ENCODE peak calls at places on chromosomes 4 and X, in four cellular contexts. One of them, this sample, is unnamed.

GRCh38 chr4:81314196-81314896 is 99.3 kb upstream of the PRKG2 start:
- DNase-seq in IMR-90: peak
- DNase-seq in mesenchymal stem cell: peak
- DNase-seq in neuronal stem cell: no peak
- DNase-seq in this sample: no peak

GRCh38 chr4:10015140-10015753 is 6.0 kb downstream of the SLC2A9 start:
- DNase-seq in IMR-90: peak
- DNase-seq in mesenchymal stem cell: no peak
- DNase-seq in neuronal stem cell: peak
- DNase-seq in this sample: peak

GRCh38 chr4:75673959-75674328 is 733 bp upstream of the G3BP2 start:
- DNase-seq in IMR-90: no peak
- DNase-seq in mesenchymal stem cell: no peak
- DNase-seq in neuronal stem cell: no peak
- DNase-seq in this sample: no peak

GRCh38 chr4:1683371-1683902 is 676 bp downstream of the FAM53A start:
- DNase-seq in IMR-90: peak
- DNase-seq in mesenchymal stem cell: peak
- DNase-seq in neuronal stem cell: peak
- DNase-seq in this sample: peak

GRCh38 chrX:4708970-4709760 is 995.7 kb upstream of the PRKX start:
- DNase-seq in IMR-90: no peak
- DNase-seq in mesenchymal stem cell: no peak
- DNase-seq in neuronal stem cell: no peak
- DNase-seq in this sample: no peak

GRCh38 chrX:103918050-103918449 is 44.4 kb upstream of the TMSB15B start:
- DNase-seq in IMR-90: peak
- DNase-seq in mesenchymal stem cell: peak
- DNase-seq in neuronal stem cell: peak
- DNase-seq in this sample: peak

GRCh38 chrX:114581528-114582263 is 2.2 kb upstream of the HTR2C start:
- DNase-seq in IMR-90: no peak
- DNase-seq in mesenchymal stem cell: peak
- DNase-seq in neuronal stem cell: peak
- DNase-seq in this sample: peak

GRCh38 chr4:189304755-189305154 is 635.9 kb upstream of the FRG1 start:
- DNase-seq in IMR-90: peak
- DNase-seq in mesenchymal stem cell: peak
- DNase-seq in neuronal stem cell: no peak
- DNase-seq in this sample: no peak

GRCh38 chr4:60590116-60590515 is 610.0 kb upstream of the ADGRL3 start:
- DNase-seq in IMR-90: no peak
- DNase-seq in mesenchymal stem cell: no peak
- DNase-seq in neuronal stem cell: no peak
- DNase-seq in this sample: no peak

GRCh38 chrX:23773601-23774175 is 9.3 kb upstream of the SAT1 start:
- DNase-seq in IMR-90: no peak
- DNase-seq in mesenchymal stem cell: peak
- DNase-seq in neuronal stem cell: no peak
- DNase-seq in this sample: no peak

GRCh38 chrX:50098749-50099148 is 102.1 kb downstream of the AKAP4 start:
- DNase-seq in IMR-90: no peak
- DNase-seq in mesenchymal stem cell: no peak
- DNase-seq in neuronal stem cell: no peak
- DNase-seq in this sample: no peak

GRCh38 chrX:103356023-103356798 is at the start of gene TCEAL9:
- DNase-seq in IMR-90: peak
- DNase-seq in mesenchymal stem cell: peak
- DNase-seq in neuronal stem cell: no peak
- DNase-seq in this sample: peak

GRCh38 chr4:104826171-104826570 is 320.5 kb upstream of the TET2 start:
- DNase-seq in IMR-90: no peak
- DNase-seq in mesenchymal stem cell: no peak
- DNase-seq in neuronal stem cell: no peak
- DNase-seq in this sample: no peak

GRCh38 chr4:40924793-40925117 is 175.0 kb downstream of the NSUN7 start:
- DNase-seq in IMR-90: no peak
- DNase-seq in mesenchymal stem cell: no peak
- DNase-seq in neuronal stem cell: no peak
- DNase-seq in this sample: no peak

GRCh38 chr4:173013232-173013932 is 155.2 kb upstream of the GALNT7 start:
- DNase-seq in IMR-90: peak
- DNase-seq in mesenchymal stem cell: peak
- DNase-seq in neuronal stem cell: peak
- DNase-seq in this sample: peak

GRCh38 chrX:22975786-22976185 is 24.0 kb upstream of the DDX53 start:
- DNase-seq in IMR-90: no peak
- DNase-seq in mesenchymal stem cell: no peak
- DNase-seq in neuronal stem cell: no peak
- DNase-seq in this sample: no peak

GRCh38 chr4:184250795-184251679 is 33.4 kb upstream of the ENPP6 start:
- DNase-seq in IMR-90: peak
- DNase-seq in mesenchymal stem cell: peak
- DNase-seq in neuronal stem cell: peak
- DNase-seq in this sample: no peak

GRCh38 chrX:72051589-72051988 is 80.1 kb downstream of the RTL5 start:
- DNase-seq in IMR-90: no peak
- DNase-seq in mesenchymal stem cell: no peak
- DNase-seq in neuronal stem cell: no peak
- DNase-seq in this sample: no peak

GRCh38 chrX:31705816-31706215 is 634.0 kb upstream of the FTHL17 start:
- DNase-seq in IMR-90: no peak
- DNase-seq in mesenchymal stem cell: no peak
- DNase-seq in neuronal stem cell: no peak
- DNase-seq in this sample: no peak

GRCh38 chr4:56049428-56050212 is 100.9 kb downstream of the CEP135 start:
- DNase-seq in IMR-90: no peak
- DNase-seq in mesenchymal stem cell: peak
- DNase-seq in neuronal stem cell: peak
- DNase-seq in this sample: peak

GRCh38 chrX:153871451-153871850 is 14.5 kb downstream of the L1CAM start:
- DNase-seq in IMR-90: no peak
- DNase-seq in mesenchymal stem cell: no peak
- DNase-seq in neuronal stem cell: no peak
- DNase-seq in this sample: no peak

GRCh38 chr4:67871867-67872266 is 11.9 kb downstream of the TMPRSS11D start:
- DNase-seq in IMR-90: peak
- DNase-seq in mesenchymal stem cell: peak
- DNase-seq in neuronal stem cell: no peak
- DNase-seq in this sample: no peak

GRCh38 chr4:184506527-184507121 is 32.3 kb upstream of the IRF2 start:
- DNase-seq in IMR-90: no peak
- DNase-seq in mesenchymal stem cell: peak
- DNase-seq in neuronal stem cell: no peak
- DNase-seq in this sample: peak

GRCh38 chrX:131588995-131589394 is 45.1 kb downstream of the OR13H1 start:
- DNase-seq in IMR-90: no peak
- DNase-seq in mesenchymal stem cell: peak
- DNase-seq in neuronal stem cell: no peak
- DNase-seq in this sample: no peak

GRCh38 chr4:83356899-83357661 is 22.4 kb upstream of the HPSE start:
- DNase-seq in IMR-90: peak
- DNase-seq in mesenchymal stem cell: peak
- DNase-seq in neuronal stem cell: no peak
- DNase-seq in this sample: no peak

GRCh38 chr4:5710065-5710961 is 688 bp upstream of the EVC start:
- DNase-seq in IMR-90: peak
- DNase-seq in mesenchymal stem cell: peak
- DNase-seq in neuronal stem cell: peak
- DNase-seq in this sample: no peak

GRCh38 chr4:5710962-5711478 is at the start of gene EVC:
- DNase-seq in IMR-90: peak
- DNase-seq in mesenchymal stem cell: peak
- DNase-seq in neuronal stem cell: peak
- DNase-seq in this sample: peak

GRCh38 chr4:5708171-5708828 is at the start of gene EVC2:
- DNase-seq in IMR-90: peak
- DNase-seq in mesenchymal stem cell: peak
- DNase-seq in neuronal stem cell: peak
- DNase-seq in this sample: peak

GRCh38 chr4:5707366-5708133 is 809 bp downstream of the EVC2 start:
- DNase-seq in IMR-90: no peak
- DNase-seq in mesenchymal stem cell: peak
- DNase-seq in neuronal stem cell: no peak
- DNase-seq in this sample: no peak

DNA sequence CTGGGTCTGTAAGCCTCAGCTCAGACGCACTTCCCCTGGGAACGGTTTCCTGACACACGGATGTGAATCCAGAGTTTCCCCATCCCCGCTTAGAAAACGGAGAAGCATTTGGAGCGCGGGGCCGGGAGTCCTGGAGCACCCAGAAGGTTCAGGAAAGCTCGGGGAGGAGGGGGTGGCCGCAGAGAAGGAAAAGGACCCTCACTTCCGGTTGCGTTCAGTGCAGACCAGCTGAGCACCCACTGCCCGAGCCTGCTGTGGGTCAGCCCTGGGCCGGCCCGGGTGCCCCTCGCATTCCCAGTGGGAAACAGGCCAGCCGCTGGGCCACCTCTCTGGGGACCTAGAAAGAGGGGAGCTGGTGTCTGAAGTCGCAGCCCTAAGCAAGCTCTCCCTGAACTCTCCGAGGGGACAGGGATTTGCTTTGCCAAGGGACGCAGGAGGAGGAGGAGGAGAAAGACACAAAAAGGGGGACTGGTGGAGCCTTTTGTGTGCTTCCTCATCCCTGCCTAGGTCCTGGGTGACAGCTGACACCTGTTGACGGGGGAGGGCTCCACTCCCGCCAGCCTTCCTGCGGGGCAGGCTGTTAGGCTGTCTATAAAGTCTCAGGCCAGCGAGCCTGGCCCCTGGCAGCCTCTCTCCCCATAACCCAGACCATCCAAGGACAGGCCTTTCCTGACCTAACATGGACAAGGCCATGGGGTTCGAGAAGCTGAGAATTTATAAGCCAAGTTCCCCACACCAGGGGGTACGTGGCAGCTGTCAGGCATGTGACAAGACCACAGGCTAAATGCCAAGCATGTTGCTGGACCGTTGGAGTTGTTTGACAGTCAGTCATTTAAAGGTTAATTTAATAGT is 696 bp upstream of the EVC2 start:
- DNase-seq in IMR-90: no peak
- DNase-seq in mesenchymal stem cell: no peak
- DNase-seq in neuronal stem cell: peak
- DNase-seq in this sample: peak
- H4K91ac ChIP-seq in IMR-90: peak
- H4K91ac ChIP-seq in mesenchymal stem cell: peak
- H4K91ac ChIP-seq in neuronal stem cell: no peak
- H4K91ac ChIP-seq in this sample: no peak

DNA sequence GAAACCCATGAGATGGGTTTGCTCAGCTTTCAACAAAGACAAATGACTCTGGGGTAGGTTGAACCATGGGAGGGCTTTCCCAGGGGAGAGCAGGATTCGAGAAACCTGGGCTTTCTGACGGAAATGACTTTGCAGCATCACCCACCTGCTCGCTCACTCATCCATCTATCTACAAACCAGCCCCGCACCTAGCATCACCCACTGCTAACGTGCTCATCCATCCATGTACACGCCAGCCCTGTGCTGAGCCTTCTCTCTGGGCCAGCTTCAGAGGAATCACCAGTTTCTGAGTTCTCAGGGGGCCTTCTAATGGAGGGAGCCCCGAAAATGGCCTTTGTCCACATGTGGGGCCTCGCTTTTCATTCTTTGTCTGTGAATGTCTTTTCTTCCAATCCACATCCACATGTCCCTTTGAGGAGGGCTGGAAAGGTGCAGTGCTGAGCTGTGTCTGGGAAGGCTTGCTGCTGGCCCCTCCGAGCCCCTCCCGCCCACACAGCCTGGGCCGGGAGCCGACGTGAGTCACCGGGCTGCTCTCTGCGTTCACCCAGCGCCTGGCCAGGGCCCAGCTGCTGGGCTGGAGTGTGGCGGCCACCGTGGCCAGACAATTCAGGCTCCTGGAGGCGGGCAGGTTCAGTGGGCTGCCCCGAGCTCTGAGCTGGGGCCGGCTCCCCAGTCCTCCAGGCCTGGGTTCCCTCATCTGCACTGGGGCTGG is 14.7 kb downstream of the SORCS2 start:
- DNase-seq in IMR-90: peak
- DNase-seq in mesenchymal stem cell: peak
- DNase-seq in neuronal stem cell: peak
- DNase-seq in this sample: peak
- H2AK5ac ChIP-seq in IMR-90: peak
- H2AK5ac ChIP-seq in mesenchymal stem cell: peak
- H2AK5ac ChIP-seq in neuronal stem cell: peak
- H2AK5ac ChIP-seq in this sample: no peak

GRCh38 chrX:79708581-79708980 is 306.0 kb upstream of the TBX22 start:
- DNase-seq in IMR-90: no peak
- DNase-seq in mesenchymal stem cell: no peak
- DNase-seq in neuronal stem cell: no peak
- DNase-seq in this sample: no peak
- H3K18ac ChIP-seq in IMR-90: no peak
- H3K18ac ChIP-seq in mesenchymal stem cell: no peak
- H3K18ac ChIP-seq in neuronal stem cell: no peak
- H3K18ac ChIP-seq in this sample: no peak

GRCh38 chr4:139639654-139640053 is 26.0 kb upstream of the MGST2 start:
- DNase-seq in IMR-90: no peak
- DNase-seq in mesenchymal stem cell: no peak
- DNase-seq in neuronal stem cell: no peak
- DNase-seq in this sample: no peak
- H4K91ac ChIP-seq in IMR-90: no peak
- H4K91ac ChIP-seq in mesenchymal stem cell: no peak
- H4K91ac ChIP-seq in neuronal stem cell: no peak
- H4K91ac ChIP-seq in this sample: no peak

GRCh38 chr4:26031704-26032103 is 117.7 kb downstream of the SMIM20 start:
- DNase-seq in IMR-90: no peak
- DNase-seq in mesenchymal stem cell: no peak
- DNase-seq in neuronal stem cell: no peak
- DNase-seq in this sample: no peak
- H2AK5ac ChIP-seq in IMR-90: peak
- H2AK5ac ChIP-seq in mesenchymal stem cell: no peak
- H2AK5ac ChIP-seq in neuronal stem cell: no peak
- H2AK5ac ChIP-seq in this sample: no peak

DNA sequence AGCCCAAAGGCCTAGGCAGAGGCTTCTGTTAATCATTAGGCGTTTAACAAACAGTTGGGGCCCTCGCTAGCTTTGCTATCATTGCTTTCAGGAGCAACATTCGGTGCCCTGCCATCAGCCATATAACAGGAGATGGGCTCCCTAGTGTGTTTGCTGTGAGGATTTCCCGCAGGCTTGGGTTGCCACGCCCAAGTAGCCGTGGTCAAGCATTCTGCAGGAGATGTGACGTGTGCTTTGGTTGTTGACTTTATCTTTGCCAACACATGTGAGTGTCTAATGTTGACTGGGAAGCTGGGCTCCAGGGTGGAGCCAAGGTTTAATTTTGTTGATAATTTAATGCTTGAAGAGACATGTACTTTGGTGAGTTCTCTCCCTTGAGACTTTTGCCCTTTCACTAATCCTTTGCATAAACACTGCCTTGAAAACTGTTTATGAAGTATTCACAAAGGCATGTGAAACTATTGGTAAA is 184.6 kb upstream of the KIT start:
- DNase-seq in IMR-90: peak
- DNase-seq in mesenchymal stem cell: peak
- DNase-seq in neuronal stem cell: no peak
- DNase-seq in this sample: no peak
- H3K18ac ChIP-seq in IMR-90: peak
- H3K18ac ChIP-seq in mesenchymal stem cell: no peak
- H3K18ac ChIP-seq in neuronal stem cell: no peak
- H3K18ac ChIP-seq in this sample: no peak